ENCODE peak calls at places on chromosomes 13 and 19, in nine cellular contexts. Z, A, D, L, G, Q, W, F and C are unnamed samples.

GRCh38 chr13:32917504-32917903 is 98.7 kb upstream of the KL start:
- DNase-seq in Z (no peak), A (no peak), D (no peak), L (no peak), G (no peak), Q (no peak), W (no peak), F (no peak), C (no peak)

GRCh38 chr13:113841355-113841653 is 22.6 kb downstream of the GAS6 start:
- DNase-seq in Z (no peak), A (no peak), D (no peak), L (no peak), G (no peak), Q (no peak), W (no peak), F (no peak), C (no peak)

GRCh38 chr19:13094771-13095392 is 7.8 kb downstream of the LYL1 start:
- DNase-seq in Z (peak), A (no peak), D (no peak), L (no peak), G (no peak), Q (peak), W (no peak), F (no peak), C (no peak)

GRCh38 chr13:70568571-70568970 is 460.3 kb upstream of the KLHL1 start:
- DNase-seq in Z (no peak), A (no peak), D (peak), L (peak), G (no peak), Q (no peak), W (no peak), F (no peak), C (no peak)

GRCh38 chr13:27565818-27566217 is 54.5 kb downstream of the LNX2 start:
- DNase-seq in Z (no peak), A (no peak), D (no peak), L (no peak), G (no peak), Q (no peak), W (no peak), F (no peak), C (no peak)

GRCh38 chr19:35298561-35298972 is 6.6 kb downstream of the MAG start:
- DNase-seq in Z (no peak), A (no peak), D (no peak), L (no peak), G (no peak), Q (no peak), W (no peak), F (no peak), C (no peak)

GRCh38 chr13:73401769-73402168 is 343.0 kb downstream of the KLF5 start:
- DNase-seq in Z (no peak), A (no peak), D (peak), L (no peak), G (no peak), Q (no peak), W (no peak), F (no peak), C (no peak)

GRCh38 chr19:17659996-17660395 is 28.2 kb downstream of the UNC13A start:
- DNase-seq in Z (no peak), A (no peak), D (no peak), L (no peak), G (no peak), Q (peak), W (no peak), F (no peak), C (no peak)

GRCh38 chr19:35157431-35157830 is 2.9 kb downstream of the FXYD5 start:
- DNase-seq in Z (no peak), A (no peak), D (no peak), L (no peak), G (no peak), Q (no peak), W (no peak), F (no peak), C (no peak)

GRCh38 chr13:51370116-51370515 is 30.6 kb downstream of the SERPINE3 start:
- DNase-seq in Z (no peak), A (no peak), D (no peak), L (no peak), G (no peak), Q (no peak), W (no peak), F (no peak), C (no peak)

GRCh38 chr19:5356918-5357317 is 16.3 kb upstream of the PTPRS start:
- DNase-seq in Z (no peak), A (no peak), D (peak), L (no peak), G (no peak), Q (no peak), W (no peak), F (no peak), C (no peak)

GRCh38 chr13:60155978-60156377 is 7.8 kb downstream of the DIAPH3 start:
- DNase-seq in Z (no peak), A (no peak), D (peak), L (peak), G (no peak), Q (no peak), W (no peak), F (no peak), C (no peak)

GRCh38 chr13:40665754-40666057 is 735 bp downstream of the FOXO1 start:
- DNase-seq in Z (no peak), A (peak), D (no peak), L (no peak), G (no peak), Q (no peak), W (no peak), F (no peak), C (no peak)

GRCh38 chr13:35479691-35480090 is 3.2 kb upstream of the MAB21L1 start:
- DNase-seq in Z (no peak), A (no peak), D (no peak), L (peak), G (no peak), Q (no peak), W (no peak), F (no peak), C (no peak)

GRCh38 chr19:37551123-37551993 is 43.2 kb downstream of the ZNF571 start:
- DNase-seq in Z (peak), A (peak), D (peak), L (no peak), G (no peak), Q (no peak), W (no peak), F (no peak), C (peak)

GRCh38 chr19:48394331-48395169 is 1.1 kb downstream of the GRIN2D start:
- DNase-seq in Z (no peak), A (no peak), D (no peak), L (no peak), G (no peak), Q (no peak), W (no peak), F (no peak), C (no peak)

GRCh38 chr13:79171131-79172061 is 234.7 kb downstream of the RBM26 start:
- DNase-seq in Z (no peak), A (no peak), D (no peak), L (no peak), G (no peak), Q (no peak), W (no peak), F (no peak), C (no peak)

GRCh38 chr13:27263438-27263837 is 7.2 kb upstream of the RASL11A start:
- DNase-seq in Z (no peak), A (no peak), D (no peak), L (no peak), G (no peak), Q (no peak), W (no peak), F (no peak), C (no peak)

GRCh38 chr13:42333613-42334328 is 61.8 kb downstream of the AKAP11 start:
- DNase-seq in Z (no peak), A (no peak), D (peak), L (peak), G (no peak), Q (no peak), W (no peak), F (no peak), C (no peak)